ENCODE peak calls at places on chromosomes 13 and 19, in ten cellular contexts. O is GM06990, B is mesothelial cell of epicardium, M is NCI-H524, D is NCI-H146, Q is NCI-H1694, X is HFFc6, W is hippocampal formation, P is HTR-8/SVneo, J is 8988T. I is an unnamed sample.

GRCh38 chr13:27347373-27347772 is 76.7 kb downstream of the RASL11A start:
- DNase-seq in O (no peak), B (no peak), M (no peak), D (no peak), Q (no peak), X (no peak), W (no peak), P (no peak), J (no peak), I (no peak)

GRCh38 chr13:90867336-90867683 is 480.2 kb upstream of the MIR17HG start:
- DNase-seq in O (peak; percentile 1), B (no peak), M (peak; percentile 80), D (peak; percentile 72), Q (peak; percentile 18), X (peak; percentile 73), W (peak; percentile 54), P (peak; percentile 26), J (no peak), I (peak; percentile 87)

GRCh38 chr19:18780631-18781030 is 10.5 kb downstream of the COMP start:
- DNase-seq in O (no peak), B (no peak), M (no peak), D (no peak), Q (no peak), X (no peak), W (no peak), P (no peak), J (peak; percentile 98), I (no peak)

GRCh38 chr19:18465214-18465963 is 27.5 kb upstream of the ISYNA1 start:
- DNase-seq in O (no peak), B (no peak), M (no peak), D (no peak), Q (no peak), X (no peak), W (no peak), P (no peak), J (no peak), I (no peak)

GRCh38 chr19:40521276-40521675 is 54.5 kb downstream of the SPTBN4 start:
- DNase-seq in O (no peak), B (no peak), M (peak; percentile 45), D (no peak), Q (no peak), X (peak; percentile 19), W (no peak), P (no peak), J (no peak), I (no peak)

GRCh38 chr19:43777163-43777700 is 3.5 kb downstream of the KCNN4 start:
- DNase-seq in O (no peak), B (no peak), M (no peak), D (no peak), Q (no peak), X (no peak), W (no peak), P (peak; percentile 76), J (no peak), I (no peak)

GRCh38 chr19:35023428-35023827 is 6.8 kb upstream of the SCN1B start:
- DNase-seq in O (no peak), B (no peak), M (no peak), D (no peak), Q (no peak), X (no peak), W (no peak), P (no peak), J (no peak), I (no peak)

GRCh38 chr13:49498211-49498610 is 2.5 kb downstream of the PHF11 start:
- DNase-seq in O (no peak), B (no peak), M (no peak), D (no peak), Q (no peak), X (no peak), W (no peak), P (no peak), J (no peak), I (no peak)

GRCh38 chr13:64414381-64414780 is 2815.8 kb downstream of the PCDH9 start:
- DNase-seq in O (no peak), B (no peak), M (no peak), D (no peak), Q (no peak), X (no peak), W (no peak), P (no peak), J (no peak), I (peak; percentile 75)

GRCh38 chr19:21314676-21315075 is 14.5 kb downstream of the ZNF708 start:
- DNase-seq in O (no peak), B (no peak), M (no peak), D (no peak), Q (no peak), X (no peak), W (no peak), P (no peak), J (no peak), I (no peak)

GRCh38 chr19:17183271-17183757 is 31.8 kb upstream of the USE1 start:
- DNase-seq in O (no peak), B (no peak), M (no peak), D (no peak), Q (no peak), X (no peak), W (no peak), P (no peak), J (no peak), I (no peak)

GRCh38 chr13:31431722-31432137 is 232.0 kb downstream of the B3GLCT start:
- DNase-seq in O (peak; percentile 7), B (no peak), M (peak; percentile 51), D (peak; percentile 1), Q (no peak), X (peak; percentile 4), W (no peak), P (peak; percentile 17), J (peak; percentile 21), I (peak; percentile 73)

I was measured in testis.